ENCODE peak calls at places on chromosome 15, in five cellular contexts. One of them, this sample, is unnamed.

GRCh38 chr15:29039466-29040366 is 153.9 kb downstream of the APBA2 start:
- DNase-seq in iPS-NIHi11: peak; percentile 47
- DNase-seq in A549: no peak
- DNase-seq in SK-N-SH: no peak
- DNase-seq in kidney glomerular epithelial cell: no peak
- DNase-seq in this sample: no peak

GRCh38 chr15:92879949-92880725 is 20.0 kb upstream of the CHD2 start:
- DNase-seq in kidney glomerular epithelial cell: no peak
- DNase-seq in SK-N-SH: no peak
- DNase-seq in A549: no peak
- DNase-seq in iPS-NIHi11: no peak
- DNase-seq in this sample: no peak

GRCh38 chr15:101320501-101321052 is 25.5 kb upstream of the SNRPA1 start:
- DNase-seq in kidney glomerular epithelial cell: peak; percentile 4
- DNase-seq in SK-N-SH: no peak
- DNase-seq in A549: no peak
- DNase-seq in iPS-NIHi11: peak; percentile 79
- DNase-seq in this sample: peak; percentile 44

GRCh38 chr15:80087104-80087503 is 27.6 kb downstream of the ZFAND6 start:
- DNase-seq in A549: no peak
- DNase-seq in SK-N-SH: no peak
- DNase-seq in kidney glomerular epithelial cell: peak; percentile 23
- DNase-seq in iPS-NIHi11: no peak
- DNase-seq in this sample: peak; percentile 69

GRCh38 chr15:39868396-39868795 is 51.7 kb downstream of the GPR176 start:
- DNase-seq in kidney glomerular epithelial cell: no peak
- DNase-seq in iPS-NIHi11: no peak
- DNase-seq in A549: no peak
- DNase-seq in SK-N-SH: no peak
- DNase-seq in this sample: no peak

GRCh38 chr15:83871808-83872559 is 218.1 kb downstream of the ADAMTSL3 start:
- DNase-seq in A549: peak; percentile 31
- DNase-seq in SK-N-SH: no peak
- DNase-seq in kidney glomerular epithelial cell: peak; percentile 45
- DNase-seq in iPS-NIHi11: no peak
- DNase-seq in this sample: peak; percentile 60

GRCh38 chr15:23869391-23869790 is 182.3 kb upstream of the NDN start:
- DNase-seq in SK-N-SH: peak; percentile 39
- DNase-seq in A549: no peak
- DNase-seq in kidney glomerular epithelial cell: no peak
- DNase-seq in iPS-NIHi11: peak; percentile 73
- DNase-seq in this sample: peak; percentile 48

GRCh38 chr15:70906842-70907241 is 14.2 kb downstream of the LRRC49 start:
- DNase-seq in kidney glomerular epithelial cell: no peak
- DNase-seq in iPS-NIHi11: no peak
- DNase-seq in A549: no peak
- DNase-seq in SK-N-SH: no peak
- DNase-seq in this sample: no peak

GRCh38 chr15:28125673-28126651 is 26.8 kb upstream of the OCA2 start:
- DNase-seq in iPS-NIHi11: peak; percentile 45
- DNase-seq in kidney glomerular epithelial cell: peak; percentile 13
- DNase-seq in SK-N-SH: peak; percentile 61
- DNase-seq in A549: peak; percentile 63
- DNase-seq in this sample: peak; percentile 46

GRCh38 chr15:96409231-96410138 is 79.0 kb downstream of the NR2F2 start:
- DNase-seq in A549: no peak
- DNase-seq in kidney glomerular epithelial cell: peak; percentile 19
- DNase-seq in iPS-NIHi11: peak; percentile 38
- DNase-seq in SK-N-SH: peak; percentile 33
- DNase-seq in this sample: peak; percentile 25

GRCh38 chr15:62935300-62936081 is 107.1 kb upstream of the TPM1 start:
- DNase-seq in SK-N-SH: peak; percentile 33
- DNase-seq in kidney glomerular epithelial cell: no peak
- DNase-seq in A549: no peak
- DNase-seq in iPS-NIHi11: no peak
- DNase-seq in this sample: no peak

GRCh38 chr15:42986693-42987342 is 66.2 kb upstream of the TTBK2 start:
- DNase-seq in A549: no peak
- DNase-seq in iPS-NIHi11: no peak
- DNase-seq in SK-N-SH: peak; percentile 14
- DNase-seq in kidney glomerular epithelial cell: no peak
- DNase-seq in this sample: no peak

GRCh38 chr15:77030042-77030927 is 35.4 kb downstream of the PSTPIP1 start:
- DNase-seq in A549: no peak
- DNase-seq in kidney glomerular epithelial cell: no peak
- DNase-seq in iPS-NIHi11: no peak
- DNase-seq in SK-N-SH: peak; percentile 47
- DNase-seq in this sample: no peak

GRCh38 chr15:51759557-51760070 is 8.2 kb downstream of the TMOD2 start:
- DNase-seq in SK-N-SH: no peak
- DNase-seq in iPS-NIHi11: peak; percentile 33
- DNase-seq in A549: no peak
- DNase-seq in kidney glomerular epithelial cell: peak; percentile 38
- DNase-seq in this sample: peak; percentile 30

GRCh38 chr15:26115229-26115943 is 252.3 kb upstream of the ATP10A start:
- DNase-seq in iPS-NIHi11: peak; percentile 23
- DNase-seq in A549: no peak
- DNase-seq in kidney glomerular epithelial cell: no peak
- DNase-seq in SK-N-SH: no peak
- DNase-seq in this sample: no peak

GRCh38 chr15:66733976-66734375 is 31.9 kb downstream of the SMAD6 start:
- DNase-seq in kidney glomerular epithelial cell: no peak
- DNase-seq in A549: no peak
- DNase-seq in iPS-NIHi11: no peak
- DNase-seq in SK-N-SH: no peak
- DNase-seq in this sample: no peak

GRCh38 chr15:53472210-53472609 is 287.3 kb downstream of the WDR72 start:
- DNase-seq in iPS-NIHi11: no peak
- DNase-seq in A549: no peak
- DNase-seq in kidney glomerular epithelial cell: no peak
- DNase-seq in SK-N-SH: no peak
- DNase-seq in this sample: no peak

GRCh38 chr15:43150171-43150929 is 17.0 kb downstream of the TMEM62 start:
- DNase-seq in A549: peak; percentile 55
- DNase-seq in iPS-NIHi11: peak; percentile 20
- DNase-seq in kidney glomerular epithelial cell: peak; percentile 17
- DNase-seq in SK-N-SH: no peak
- DNase-seq in this sample: peak; percentile 89

GRCh38 chr15:29611057-29611456 is 211.2 kb downstream of the TJP1 start:
- DNase-seq in A549: no peak
- DNase-seq in kidney glomerular epithelial cell: no peak
- DNase-seq in iPS-NIHi11: peak; percentile 53
- DNase-seq in SK-N-SH: no peak
- DNase-seq in this sample: no peak

GRCh38 chr15:38941399-38941953 is 376.9 kb upstream of the RASGRP1 start:
- DNase-seq in iPS-NIHi11: peak; percentile 6
- DNase-seq in SK-N-SH: peak; percentile 41
- DNase-seq in kidney glomerular epithelial cell: peak; percentile 67
- DNase-seq in A549: no peak
- DNase-seq in this sample: peak; percentile 71

GRCh38 chr15:60844431-60845174 is 365.7 kb upstream of the ICE2 start:
- DNase-seq in iPS-NIHi11: no peak
- DNase-seq in kidney glomerular epithelial cell: no peak
- DNase-seq in A549: no peak
- DNase-seq in SK-N-SH: no peak
- DNase-seq in this sample: no peak

GRCh38 chr15:85047271-85047948 is 65.8 kb downstream of the PDE8A start:
- DNase-seq in iPS-NIHi11: no peak
- DNase-seq in SK-N-SH: no peak
- DNase-seq in A549: peak; percentile 99
- DNase-seq in kidney glomerular epithelial cell: peak; percentile 36
- DNase-seq in this sample: peak; percentile 45

GRCh38 chr15:87142096-87142495 is 1062.4 kb downstream of the AGBL1 start:
- DNase-seq in SK-N-SH: no peak
- DNase-seq in kidney glomerular epithelial cell: no peak
- DNase-seq in iPS-NIHi11: no peak
- DNase-seq in A549: no peak
- DNase-seq in this sample: no peak

This sample was measured in kidney tubule cell.